ENCODE peak calls at places on chromosomes 11 and 22, in seven cellular contexts. A is CD8-positive, alpha-beta T cell; N is neural progenitor cell; O is mucosa of descending colon; D is IMR-90; T is brain microvascular endothelial cell; F is tibial nerve. S is an unnamed sample.

GRCh38 chr11:11441091-11441490 is 88.0 kb upstream of the CSNK2A3 start:
- DNase-seq in N (no peak), D (no peak), A (no peak), T (no peak), O (no peak), F (no peak), S (no peak)

GRCh38 chr22:35458547-35459422 is 58.8 kb downstream of the MCM5 start:
- DNase-seq in A (no peak), O (no peak), D (no peak), T (no peak), F (no peak), N (peak), S (no peak)

GRCh38 chr22:22881116-22882032 is 6.2 kb upstream of the IGLL5 start:
- DNase-seq in D (no peak), F (no peak), O (no peak), T (no peak), A (peak), N (no peak), S (no peak)

GRCh38 chr11:35579557-35580396 is 38.5 kb upstream of the FJX1 start:
- DNase-seq in F (peak), D (peak), N (no peak), O (no peak), A (no peak), T (peak), S (peak)

GRCh38 chr11:134118016-134118415 is 49.1 kb downstream of the JAM3 start:
- DNase-seq in O (no peak), N (no peak), F (no peak), A (no peak), D (no peak), T (no peak), S (no peak)

GRCh38 chr11:74255741-74256369 is 55.6 kb downstream of the P4HA3 start:
- DNase-seq in N (peak), F (peak), T (peak), A (peak), O (no peak), D (peak), S (no peak)

GRCh38 chr22:31086703-31087330 is 5.7 kb downstream of the SMTN start:
- DNase-seq in O (no peak), N (no peak), D (no peak), A (no peak), F (no peak), T (no peak), S (no peak)

GRCh38 chr11:72773291-72773690 is 20.6 kb downstream of the STARD10 start:
- DNase-seq in O (no peak), A (no peak), F (no peak), N (no peak), D (peak), T (peak), S (peak)

GRCh38 chr11:57547854-57548377 is 10.5 kb downstream of the SMTNL1 start:
- DNase-seq in O (no peak), F (no peak), N (no peak), T (no peak), D (no peak), A (peak), S (no peak)

GRCh38 chr11:122293298-122294023 is 177.4 kb upstream of the BLID start:
- DNase-seq in D (peak), A (no peak), N (no peak), T (peak), O (no peak), F (no peak), S (no peak)

GRCh38 chr11:3231851-3232744 is at the start of gene MRGPRE:
- DNase-seq in N (no peak), A (no peak), O (no peak), T (no peak), F (no peak), D (no peak), S (no peak)

GRCh38 chr11:21421930-21422329 is 752.5 kb downstream of the NELL1 start:
- DNase-seq in N (no peak), O (no peak), F (no peak), T (no peak), A (no peak), D (no peak), S (no peak)

GRCh38 chr22:49155039-49155808 is 672.4 kb downstream of the BRD1 start:
- DNase-seq in N (no peak), A (no peak), T (no peak), D (no peak), O (no peak), F (no peak), S (no peak)

GRCh38 chr11:12963789-12964536 is 45.2 kb upstream of the RASSF10 start:
- DNase-seq in A (peak), F (peak), N (peak), O (peak), D (peak), T (peak), S (no peak)

GRCh38 chr11:12963051-12963450 is 46.1 kb upstream of the RASSF10 start:
- DNase-seq in A (no peak), D (no peak), F (no peak), N (peak), O (no peak), T (no peak), S (no peak)

GRCh38 chr11:12961615-12962014 is 47.5 kb upstream of the RASSF10 start:
- DNase-seq in T (no peak), F (no peak), N (no peak), O (no peak), A (no peak), D (peak), S (no peak)

GRCh38 chr11:12962306-12962705 is 46.8 kb upstream of the RASSF10 start:
- DNase-seq in O (no peak), A (no peak), T (no peak), N (no peak), D (no peak), F (no peak), S (no peak)

DNA sequence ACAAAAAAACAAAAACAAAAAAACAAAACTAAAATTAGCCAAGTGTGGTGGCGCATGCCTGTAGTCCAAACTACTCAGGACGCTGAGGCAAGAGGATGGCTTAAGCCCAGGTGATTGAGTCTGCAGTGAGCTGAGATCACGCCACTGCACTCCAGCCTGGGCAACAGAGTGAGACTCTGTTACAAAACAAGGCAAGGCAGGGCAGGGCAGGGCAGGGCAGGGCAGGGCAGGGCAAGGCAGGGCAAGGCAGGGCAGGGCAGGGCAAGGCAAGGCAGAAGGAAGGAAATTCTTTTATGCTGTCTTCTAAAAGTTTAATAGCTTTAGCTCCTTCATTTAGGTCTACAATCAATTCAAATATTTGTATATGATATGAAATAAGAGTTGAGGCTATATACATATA is 50.1 kb upstream of the RASSF10 start:
- DNase-seq in F (no peak), N (no peak), D (no peak), T (no peak), A (no peak), O (no peak), S (no peak)
- H3K4me3 ChIP-seq in F (no peak), N (no peak), D (no peak), T (no peak), A (no peak), O (no peak), S (no peak)

DNA sequence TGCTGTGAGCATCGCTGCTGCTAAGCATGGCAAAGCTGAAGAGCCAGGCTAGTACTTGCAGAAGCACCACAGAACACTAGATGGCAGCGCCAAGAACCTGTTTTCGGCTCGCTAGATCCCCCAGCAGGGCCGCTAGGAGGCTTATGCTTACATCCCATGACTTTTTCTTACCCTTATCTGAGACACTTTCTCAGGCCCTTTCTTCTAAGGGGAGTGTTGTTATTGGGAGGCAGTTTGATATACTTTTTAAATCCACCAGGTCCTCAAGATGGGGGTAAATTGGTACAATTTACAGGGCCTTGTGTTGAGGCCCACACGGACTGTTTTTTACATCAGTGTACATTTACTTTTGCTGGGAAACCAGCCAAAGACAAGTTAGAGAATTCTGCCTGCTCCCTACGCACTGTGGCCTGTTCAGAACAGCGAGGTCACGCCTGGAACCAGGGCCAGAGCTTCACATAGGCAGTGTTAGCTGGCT is 4.0 kb downstream of the TRIM6 start:
- DNase-seq in A (peak), N (peak), F (peak), T (peak), O (peak), D (peak), S (no peak)
- TF ChIP-seq CTCF in A (peak), N (peak), F (peak), T (peak), O (peak), D (peak), S (peak)

DNA sequence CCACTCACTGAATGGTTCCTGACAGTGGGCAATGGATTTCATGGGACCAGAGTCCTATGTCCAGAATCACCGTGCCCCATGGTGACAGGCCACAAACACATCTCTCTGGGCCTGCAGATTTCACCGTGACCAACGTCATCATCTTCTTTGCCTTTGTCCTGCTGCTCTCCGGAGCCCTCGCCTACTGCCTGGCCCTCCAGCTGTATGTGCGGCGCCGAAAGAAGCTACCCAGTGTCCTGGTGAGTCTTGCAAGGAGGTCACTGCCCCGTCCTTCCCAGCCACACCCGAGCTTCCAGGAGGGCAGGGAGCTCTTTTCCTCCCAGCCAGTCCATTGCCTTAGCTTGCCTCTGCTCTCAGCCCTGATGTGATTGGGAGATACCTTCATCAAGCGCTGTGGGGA is 9.3 kb downstream of the IL10RA start:
- DNase-seq in N (no peak), F (no peak), O (peak), T (no peak), A (no peak), D (no peak), S (no peak)
- H3K4me3 ChIP-seq in N (no peak), F (no peak), O (no peak), T (no peak), A (no peak), D (no peak), S (no peak)

GRCh38 chr11:127587511-127587910 is 586.9 kb upstream of the KIRREL3 start:
- DNase-seq in O (no peak), T (no peak), F (no peak), A (no peak), N (no peak), D (no peak), S (no peak)

GRCh38 chr11:127590319-127590718 is 589.7 kb upstream of the KIRREL3 start:
- DNase-seq in N (no peak), T (no peak), D (no peak), F (no peak), A (no peak), O (no peak), S (no peak)
- TF ChIP-seq CTCF in N (no peak), T (no peak), D (no peak), F (no peak), A (no peak), O (no peak), S (no peak)

DNA sequence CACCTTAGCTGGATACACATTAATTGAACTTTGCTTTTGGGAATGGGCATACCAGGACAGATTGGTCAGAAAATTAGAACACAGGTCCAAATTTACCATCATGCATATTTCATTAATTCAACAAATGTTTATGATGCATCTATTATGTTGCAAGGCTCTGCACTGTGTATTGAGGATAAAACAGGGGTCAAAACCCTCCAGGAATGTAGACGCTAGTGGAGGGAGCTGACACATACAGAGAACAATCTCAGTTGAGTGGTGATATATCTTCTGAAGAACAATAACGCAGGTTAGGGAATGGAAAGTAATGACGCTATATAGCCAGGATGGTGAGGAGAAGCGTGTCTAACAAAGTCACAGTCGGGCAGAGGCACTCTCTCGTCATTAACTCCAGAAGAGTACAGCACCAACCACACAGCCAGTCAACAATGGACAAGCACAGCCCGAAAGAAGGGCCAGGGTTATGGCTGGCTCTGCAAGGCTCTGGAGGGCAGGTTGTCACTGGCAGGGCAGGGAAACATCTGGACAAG is 3.8 kb downstream of the FLI1 start:
- DNase-seq in A (no peak), F (no peak), D (no peak), T (no peak), N (no peak), O (no peak), S (no peak)
- H3K4me3 ChIP-seq in A (peak), F (no peak), D (no peak), T (no peak), N (no peak), O (no peak), S (no peak)

GRCh38 chr11:95690100-95690499 is 99.5 kb downstream of the FAM76B start:
- DNase-seq in T (no peak), O (no peak), A (no peak), N (no peak), D (no peak), F (no peak), S (no peak)

GRCh38 chr11:95688501-95689222 is 100.9 kb downstream of the FAM76B start:
- DNase-seq in O (no peak), D (no peak), T (no peak), N (no peak), A (no peak), F (no peak), S (no peak)

GRCh38 chr11:95686265-95686664 is 103.3 kb downstream of the FAM76B start:
- DNase-seq in T (no peak), F (no peak), A (no peak), D (no peak), O (no peak), N (no peak), S (no peak)

GRCh38 chr11:95684701-95685100 is 104.9 kb downstream of the FAM76B start:
- DNase-seq in T (no peak), O (no peak), A (no peak), F (no peak), D (no peak), N (no peak), S (no peak)

GRCh38 chr11:95688015-95688414 is 101.6 kb downstream of the FAM76B start:
- DNase-seq in D (no peak), T (no peak), O (no peak), A (no peak), F (no peak), N (no peak), S (no peak)
- TF ChIP-seq CTCF in D (no peak), T (no peak), O (no peak), A (no peak), F (no peak), N (no peak), S (no peak)

GRCh38 chr11:441418-442274 is at the start of gene ANO9:
- DNase-seq in A (peak), N (peak), F (no peak), O (peak), D (no peak), T (no peak), S (no peak)
- H3K4me3 ChIP-seq in A (peak), N (peak), F (no peak), O (peak), D (no peak), T (no peak), S (no peak)

S was measured in AG04449.